ENCODE peak calls at places on chromosomes 4 and X, in ten cellular contexts. One of them, this sample, is unnamed.
A peak's percentile ranks its signal among the peaks of the same experiment; 100 is the strongest.

GRCh38 chr4:100504086-100504874 is 13.5 kb downstream of the EMCN start:
- DNase-seq in brain microvascular endothelial cell: peak; percentile 51
- DNase-seq in pancreas: no peak
- DNase-seq in OCI-LY7: no peak
- DNase-seq in epithelial cell of proximal tubule: no peak
- DNase-seq in left lung: peak; percentile 34
- DNase-seq in stomach: no peak
- DNase-seq in endodermal cell: peak; percentile 62
- DNase-seq in AG10803: no peak
- DNase-seq in PC-9: no peak
- DNase-seq in this sample: no peak

GRCh38 chr4:1193206-1194027 is 21.0 kb upstream of the SPON2 start:
- DNase-seq in brain microvascular endothelial cell: no peak
- DNase-seq in pancreas: no peak
- DNase-seq in OCI-LY7: no peak
- DNase-seq in epithelial cell of proximal tubule: no peak
- DNase-seq in left lung: no peak
- DNase-seq in stomach: peak; percentile 21
- DNase-seq in endodermal cell: peak; percentile 33
- DNase-seq in AG10803: no peak
- DNase-seq in PC-9: no peak
- DNase-seq in this sample: no peak

GRCh38 chr4:80322716-80323115 is 12.8 kb upstream of the CFAP299 start:
- DNase-seq in brain microvascular endothelial cell: peak; percentile 59
- DNase-seq in pancreas: no peak
- DNase-seq in OCI-LY7: peak; percentile 8
- DNase-seq in epithelial cell of proximal tubule: no peak
- DNase-seq in left lung: no peak
- DNase-seq in stomach: no peak
- DNase-seq in endodermal cell: peak; percentile 48
- DNase-seq in AG10803: peak; percentile 60
- DNase-seq in PC-9: peak; percentile 12
- DNase-seq in this sample: peak; percentile 76

GRCh38 chrX:275967-276587 is 5.1 kb upstream of the PLCXD1 start:
- DNase-seq in brain microvascular endothelial cell: no peak
- DNase-seq in pancreas: peak; percentile 83
- DNase-seq in OCI-LY7: no peak
- DNase-seq in epithelial cell of proximal tubule: no peak
- DNase-seq in left lung: peak; percentile 95
- DNase-seq in stomach: peak; percentile 90
- DNase-seq in endodermal cell: peak; percentile 95
- DNase-seq in AG10803: peak; percentile 53
- DNase-seq in PC-9: peak; percentile 63
- DNase-seq in this sample: peak; percentile 34

GRCh38 chrX:154517101-154517781 is 1.2 kb upstream of the FAM3A start:
- DNase-seq in brain microvascular endothelial cell: no peak
- DNase-seq in pancreas: peak; percentile 34
- DNase-seq in OCI-LY7: no peak
- DNase-seq in epithelial cell of proximal tubule: no peak
- DNase-seq in left lung: no peak
- DNase-seq in stomach: no peak
- DNase-seq in endodermal cell: peak; percentile 84
- DNase-seq in AG10803: no peak
- DNase-seq in PC-9: no peak
- DNase-seq in this sample: no peak

GRCh38 chr4:108531461-108531860 is 88.9 kb upstream of the RPL34 start:
- DNase-seq in brain microvascular endothelial cell: no peak
- DNase-seq in pancreas: no peak
- DNase-seq in OCI-LY7: no peak
- DNase-seq in epithelial cell of proximal tubule: no peak
- DNase-seq in left lung: no peak
- DNase-seq in stomach: no peak
- DNase-seq in endodermal cell: no peak
- DNase-seq in AG10803: no peak
- DNase-seq in PC-9: no peak
- DNase-seq in this sample: no peak

GRCh38 chrX:130083656-130084382 is 26.5 kb downstream of the ELF4 start:
- DNase-seq in brain microvascular endothelial cell: no peak
- DNase-seq in pancreas: no peak
- DNase-seq in OCI-LY7: peak; percentile 49
- DNase-seq in epithelial cell of proximal tubule: no peak
- DNase-seq in left lung: peak; percentile 80
- DNase-seq in stomach: no peak
- DNase-seq in endodermal cell: no peak
- DNase-seq in AG10803: no peak
- DNase-seq in PC-9: no peak
- DNase-seq in this sample: no peak

GRCh38 chr4:84418032-84418709 is 80.9 kb downstream of the NKX6-1 start:
- DNase-seq in brain microvascular endothelial cell: no peak
- DNase-seq in pancreas: peak; percentile 15
- DNase-seq in OCI-LY7: no peak
- DNase-seq in epithelial cell of proximal tubule: no peak
- DNase-seq in left lung: no peak
- DNase-seq in stomach: no peak
- DNase-seq in endodermal cell: no peak
- DNase-seq in AG10803: no peak
- DNase-seq in PC-9: no peak
- DNase-seq in this sample: no peak

GRCh38 chr4:3291969-3292570 is 751 bp upstream of the RGS12 start:
- DNase-seq in brain microvascular endothelial cell: no peak
- DNase-seq in pancreas: peak; percentile 72
- DNase-seq in OCI-LY7: peak; percentile 4
- DNase-seq in epithelial cell of proximal tubule: no peak
- DNase-seq in left lung: peak; percentile 92
- DNase-seq in stomach: peak; percentile 75
- DNase-seq in endodermal cell: peak; percentile 83
- DNase-seq in AG10803: peak; percentile 49
- DNase-seq in PC-9: peak; percentile 78
- DNase-seq in this sample: peak; percentile 14

GRCh38 chr4:7418131-7418943 is 16.4 kb downstream of the PSAPL1 start:
- DNase-seq in brain microvascular endothelial cell: no peak
- DNase-seq in pancreas: no peak
- DNase-seq in OCI-LY7: no peak
- DNase-seq in epithelial cell of proximal tubule: no peak
- DNase-seq in left lung: no peak
- DNase-seq in stomach: peak; percentile 14
- DNase-seq in endodermal cell: peak; percentile 37
- DNase-seq in AG10803: no peak
- DNase-seq in PC-9: no peak
- DNase-seq in this sample: no peak

GRCh38 chrX:80808160-80808735 is 1.4 kb downstream of the BRWD3 start:
- DNase-seq in brain microvascular endothelial cell: peak; percentile 60
- DNase-seq in pancreas: peak; percentile 79
- DNase-seq in OCI-LY7: peak; percentile 82
- DNase-seq in epithelial cell of proximal tubule: no peak
- DNase-seq in left lung: no peak
- DNase-seq in stomach: peak; percentile 79
- DNase-seq in endodermal cell: peak; percentile 77
- DNase-seq in AG10803: peak; percentile 65
- DNase-seq in PC-9: peak; percentile 72
- DNase-seq in this sample: peak; percentile 74

GRCh38 chr4:119132306-119132705 is 3.3 kb upstream of the MYOZ2 start:
- DNase-seq in brain microvascular endothelial cell: no peak
- DNase-seq in pancreas: no peak
- DNase-seq in OCI-LY7: no peak
- DNase-seq in epithelial cell of proximal tubule: no peak
- DNase-seq in left lung: no peak
- DNase-seq in stomach: no peak
- DNase-seq in endodermal cell: no peak
- DNase-seq in AG10803: no peak
- DNase-seq in PC-9: no peak
- DNase-seq in this sample: no peak

GRCh38 chr4:169267070-169267469 is 3.7 kb downstream of the SH3RF1 start:
- DNase-seq in brain microvascular endothelial cell: no peak
- DNase-seq in pancreas: no peak
- DNase-seq in OCI-LY7: no peak
- DNase-seq in epithelial cell of proximal tubule: no peak
- DNase-seq in left lung: no peak
- DNase-seq in stomach: no peak
- DNase-seq in endodermal cell: no peak
- DNase-seq in AG10803: no peak
- DNase-seq in PC-9: no peak
- DNase-seq in this sample: no peak
- TF ChIP-seq CTCF in brain microvascular endothelial cell: no peak
- TF ChIP-seq CTCF in pancreas: no peak
- TF ChIP-seq CTCF in OCI-LY7: no peak
- TF ChIP-seq CTCF in epithelial cell of proximal tubule: no peak
- TF ChIP-seq CTCF in left lung: no peak
- TF ChIP-seq CTCF in stomach: no peak
- TF ChIP-seq CTCF in endodermal cell: no peak
- TF ChIP-seq CTCF in AG10803: no peak
- TF ChIP-seq CTCF in PC-9: no peak
- TF ChIP-seq CTCF in this sample: no peak

GRCh38 chrX:137425273-137425902 is 140.5 kb upstream of the ZIC3 start:
- DNase-seq in brain microvascular endothelial cell: no peak
- DNase-seq in pancreas: no peak
- DNase-seq in OCI-LY7: no peak
- DNase-seq in epithelial cell of proximal tubule: no peak
- DNase-seq in left lung: no peak
- DNase-seq in stomach: no peak
- DNase-seq in endodermal cell: peak; percentile 60
- DNase-seq in AG10803: no peak
- DNase-seq in PC-9: no peak
- DNase-seq in this sample: no peak

GRCh38 chrX:137428251-137428661 is 137.7 kb upstream of the ZIC3 start:
- DNase-seq in brain microvascular endothelial cell: no peak
- DNase-seq in pancreas: no peak
- DNase-seq in OCI-LY7: no peak
- DNase-seq in epithelial cell of proximal tubule: no peak
- DNase-seq in left lung: no peak
- DNase-seq in stomach: no peak
- DNase-seq in endodermal cell: peak; percentile 88
- DNase-seq in AG10803: no peak
- DNase-seq in PC-9: no peak
- DNase-seq in this sample: no peak

GRCh38 chrX:137427813-137428212 is 138.1 kb upstream of the ZIC3 start:
- DNase-seq in brain microvascular endothelial cell: no peak
- DNase-seq in pancreas: no peak
- DNase-seq in OCI-LY7: no peak
- DNase-seq in epithelial cell of proximal tubule: no peak
- DNase-seq in left lung: no peak
- DNase-seq in stomach: no peak
- DNase-seq in endodermal cell: no peak
- DNase-seq in AG10803: peak; percentile 0
- DNase-seq in PC-9: no peak
- DNase-seq in this sample: no peak

GRCh38 chrX:137428777-137429564 is 137.0 kb upstream of the ZIC3 start:
- DNase-seq in brain microvascular endothelial cell: no peak
- DNase-seq in pancreas: no peak
- DNase-seq in OCI-LY7: no peak
- DNase-seq in epithelial cell of proximal tubule: no peak
- DNase-seq in left lung: no peak
- DNase-seq in stomach: no peak
- DNase-seq in endodermal cell: peak; percentile 83
- DNase-seq in AG10803: no peak
- DNase-seq in PC-9: no peak
- DNase-seq in this sample: no peak

DNA sequence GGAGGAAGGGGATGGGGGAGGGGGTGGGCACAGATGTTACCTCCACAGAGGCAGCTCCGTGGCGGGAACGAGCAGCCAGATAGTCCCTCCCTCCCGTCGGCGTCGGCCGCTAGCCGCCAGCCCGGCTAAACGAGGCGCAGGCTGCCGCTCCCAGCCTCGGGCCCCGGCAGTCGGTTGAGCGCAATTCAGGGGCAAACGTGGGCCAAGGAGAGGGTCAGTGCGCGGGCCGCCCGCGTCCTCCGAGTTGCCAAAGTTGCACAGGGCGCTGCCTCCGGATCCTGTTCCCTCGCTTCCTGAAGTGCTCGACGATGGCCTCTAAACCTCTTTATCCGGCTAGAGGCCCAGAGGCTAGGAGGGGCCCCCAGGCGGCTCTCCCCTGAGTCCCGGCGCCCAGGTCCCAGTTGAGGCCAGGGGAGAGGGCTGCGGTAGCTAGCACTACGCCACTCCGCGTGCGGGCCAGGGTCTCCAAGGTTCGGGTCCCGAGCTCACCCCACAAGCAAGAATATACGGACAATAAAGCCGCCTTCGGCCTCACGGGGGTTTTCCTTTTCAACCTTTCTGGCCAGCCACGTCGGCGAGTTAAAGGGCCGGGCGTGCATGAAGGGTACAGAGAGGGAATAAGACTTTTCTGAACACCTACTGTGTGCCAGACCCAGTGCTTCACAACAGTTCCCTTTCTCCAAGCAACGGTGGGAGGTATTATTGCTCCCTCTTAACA is 138.7 kb upstream of the ZIC3 start:
- DNase-seq in brain microvascular endothelial cell: no peak
- DNase-seq in pancreas: no peak
- DNase-seq in OCI-LY7: no peak
- DNase-seq in epithelial cell of proximal tubule: no peak
- DNase-seq in left lung: no peak
- DNase-seq in stomach: no peak
- DNase-seq in endodermal cell: peak; percentile 67
- DNase-seq in AG10803: no peak
- DNase-seq in PC-9: no peak
- DNase-seq in this sample: no peak
- H3K4me3 ChIP-seq in brain microvascular endothelial cell: peak overlapping the region; percentile 15
- H3K4me3 ChIP-seq in pancreas: no peak overlapping the region
- H3K4me3 ChIP-seq in OCI-LY7: no peak overlapping the region
- H3K4me3 ChIP-seq in epithelial cell of proximal tubule: peak overlapping the region; percentile 50
- H3K4me3 ChIP-seq in left lung: peak overlapping the region; percentile 38
- H3K4me3 ChIP-seq in stomach: peak overlapping the region; percentile 25
- H3K4me3 ChIP-seq in endodermal cell: peak overlapping the region; percentile 81
- H3K4me3 ChIP-seq in AG10803: peak overlapping the region; percentile 56
- H3K4me3 ChIP-seq in PC-9: no peak overlapping the region
- H3K4me3 ChIP-seq in this sample: no peak overlapping the region

DNA sequence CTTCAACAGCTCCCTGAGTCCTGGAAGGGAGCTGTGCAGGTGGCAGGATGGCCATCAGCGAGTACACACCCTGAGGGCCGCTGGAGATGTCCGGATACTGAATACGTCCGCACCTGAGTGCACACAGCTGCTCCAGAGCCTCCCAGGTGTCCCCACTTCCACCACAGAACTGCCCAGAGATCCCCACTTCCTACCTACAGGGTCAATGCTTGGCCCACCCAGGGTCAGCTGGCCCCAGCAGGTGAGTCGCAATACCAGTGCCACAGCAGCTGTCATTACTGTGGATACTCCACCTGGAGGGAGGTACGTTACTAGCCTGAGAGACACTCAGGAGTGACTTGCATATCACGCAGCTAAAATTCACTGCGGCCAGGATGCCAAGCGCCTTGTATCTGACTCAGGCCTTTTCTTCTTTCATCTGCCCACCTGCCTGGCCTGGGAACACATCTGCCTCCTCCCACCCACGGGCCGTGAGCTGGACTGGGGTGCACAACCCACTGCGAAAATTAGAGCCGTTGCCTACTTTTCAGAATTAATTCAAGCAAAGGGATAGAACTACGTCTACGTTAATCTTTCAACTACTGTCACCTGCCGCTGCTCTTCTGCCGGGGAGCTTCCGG is 9.4 kb downstream of the C4orf50 start:
- DNase-seq in brain microvascular endothelial cell: no peak
- DNase-seq in pancreas: no peak
- DNase-seq in OCI-LY7: no peak
- DNase-seq in epithelial cell of proximal tubule: no peak
- DNase-seq in left lung: no peak
- DNase-seq in stomach: no peak
- DNase-seq in endodermal cell: peak; percentile 38
- DNase-seq in AG10803: no peak
- DNase-seq in PC-9: no peak
- DNase-seq in this sample: no peak
- TF ChIP-seq CTCF in brain microvascular endothelial cell: no peak
- TF ChIP-seq CTCF in pancreas: no peak
- TF ChIP-seq CTCF in OCI-LY7: no peak
- TF ChIP-seq CTCF in epithelial cell of proximal tubule: no peak
- TF ChIP-seq CTCF in left lung: no peak
- TF ChIP-seq CTCF in stomach: no peak
- TF ChIP-seq CTCF in endodermal cell: no peak
- TF ChIP-seq CTCF in AG10803: no peak
- TF ChIP-seq CTCF in PC-9: no peak
- TF ChIP-seq CTCF in this sample: no peak

GRCh38 chr4:165379662-165380061 is 854 bp downstream of the CPE start:
- DNase-seq in brain microvascular endothelial cell: peak; percentile 79
- DNase-seq in pancreas: no peak
- DNase-seq in OCI-LY7: no peak
- DNase-seq in epithelial cell of proximal tubule: no peak
- DNase-seq in left lung: peak; percentile 48
- DNase-seq in stomach: no peak
- DNase-seq in endodermal cell: peak; percentile 90
- DNase-seq in AG10803: no peak
- DNase-seq in PC-9: no peak
- DNase-seq in this sample: no peak
- H3K4me3 ChIP-seq in brain microvascular endothelial cell: peak overlapping the region; percentile 64
- H3K4me3 ChIP-seq in pancreas: no peak overlapping the region
- H3K4me3 ChIP-seq in OCI-LY7: no peak overlapping the region
- H3K4me3 ChIP-seq in epithelial cell of proximal tubule: peak overlapping the region; percentile 58
- H3K4me3 ChIP-seq in left lung: peak overlapping the region; percentile 37
- H3K4me3 ChIP-seq in stomach: peak overlapping the region; percentile 69
- H3K4me3 ChIP-seq in endodermal cell: peak overlapping the region; percentile 83
- H3K4me3 ChIP-seq in AG10803: peak overlapping the region; percentile 58
- H3K4me3 ChIP-seq in PC-9: no peak overlapping the region
- H3K4me3 ChIP-seq in this sample: peak overlapping the region; percentile 47

This sample was measured in bronchial epithelial cell.